ENCODE peak calls at places on chromosome 12, in five cellular contexts. E is T-helper 22 cell; R is stomach; H is stimulated activated CD8-positive, alpha-beta memory T cell treated with anti-CD3 and anti-CD28 coated beads, Interleukin-15, amount 100 ng/mL, for 24 hours; U is skeletal muscle cell. I is an unnamed sample.

GRCh38 chr12:13835657-13836056 is 145.7 kb downstream of the GRIN2B start:
- DNase-seq in E (no peak), R (no peak), H (no peak), U (no peak), I (no peak)

GRCh38 chr12:102171951-102172350 is 25.7 kb downstream of the PMCH start:
- DNase-seq in E (no peak), R (no peak), H (no peak), U (no peak), I (no peak)

GRCh38 chr12:94202245-94203180 is 54.1 kb downstream of the PLXNC1 start:
- DNase-seq in E (no peak), R (no peak), H (no peak), U (no peak), I (no peak)

GRCh38 chr12:1398673-1399072 is 195.7 kb downstream of the FBXL14 start:
- DNase-seq in E (no peak), R (no peak), H (no peak), U (no peak), I (no peak)

GRCh38 chr12:93237235-93237915 is 140.3 kb upstream of the NUDT4 start:
- DNase-seq in E (no peak), R (no peak), H (no peak), U (peak; percentile 75), I (no peak)

GRCh38 chr12:57832966-57833365 is 13.6 kb downstream of the CTDSP2 start:
- DNase-seq in E (no peak), R (no peak), H (no peak), U (no peak), I (no peak)

GRCh38 chr12:26036877-26037276 is 78.4 kb downstream of the RASSF8 start:
- DNase-seq in E (no peak), R (no peak), H (no peak), U (no peak), I (no peak)

GRCh38 chr12:117847371-117847770 is 121.4 kb downstream of the KSR2 start:
- DNase-seq in E (no peak), R (no peak), H (no peak), U (no peak), I (no peak)

GRCh38 chr12:793037-793436 is 40.7 kb downstream of the WNK1 start:
- DNase-seq in E (no peak), R (no peak), H (no peak), U (no peak), I (no peak)

GRCh38 chr12:13229504-13229903 is 33.0 kb downstream of the EMP1 start:
- DNase-seq in E (no peak), R (no peak), H (no peak), U (no peak), I (no peak)

GRCh38 chr12:124517260-124518050 is 50.0 kb downstream of the NCOR2 start:
- DNase-seq in E (no peak), R (peak; percentile 92), H (no peak), U (no peak), I (no peak)

GRCh38 chr12:28172434-28173030 is 17.7 kb upstream of the CCDC91 start:
- DNase-seq in E (no peak), R (peak; percentile 31), H (no peak), U (peak; percentile 28), I (no peak)

GRCh38 chr12:105226219-105226618 is 9.8 kb downstream of the APPL2 start:
- DNase-seq in E (no peak), R (peak; percentile 63), H (no peak), U (peak; percentile 83), I (no peak)

GRCh38 chr12:51281202-51281924 is 11.1 kb upstream of the SMAGP start:
- DNase-seq in E (no peak), R (no peak), H (no peak), U (no peak), I (no peak)

GRCh38 chr12:53299454-53300180 is at the start of gene MYG1:
- DNase-seq in E (peak; percentile 81), R (peak; percentile 89), H (peak; percentile 71), U (peak; percentile 53), I (peak; percentile 68)

GRCh38 chr12:16670456-16671050 is 64.6 kb upstream of the LMO3 start:
- DNase-seq in E (no peak), R (no peak), H (no peak), U (peak; percentile 10), I (no peak)

GRCh38 chr12:93883436-93884154 is 206.4 kb downstream of the CRADD start:
- DNase-seq in E (no peak), R (no peak), H (no peak), U (peak; percentile 69), I (no peak)

GRCh38 chr12:6228535-6229223 is 28.5 kb downstream of the CD9 start:
- DNase-seq in E (no peak), R (no peak), H (no peak), U (no peak), I (no peak)

GRCh38 chr12:30896461-30896860 is 30.1 kb upstream of the TSPAN11 start:
- DNase-seq in E (no peak), R (no peak), H (no peak), U (no peak), I (no peak)

GRCh38 chr12:132275110-132275531 is 54.3 kb downstream of the GALNT9 start:
- DNase-seq in E (no peak), R (peak; percentile 28), H (no peak), U (no peak), I (no peak)

GRCh38 chr12:53995311-53996187 is 4.4 kb upstream of the HOXC9 start:
- DNase-seq in E (no peak), R (peak; percentile 40), H (no peak), U (no peak), I (no peak)

GRCh38 chr12:58588771-58589170 is 331.5 kb downstream of the LRIG3 start:
- DNase-seq in E (no peak), R (no peak), H (no peak), U (peak; percentile 54), I (no peak)

GRCh38 chr12:105359840-105360239 is 29.3 kb downstream of the C12orf75 start:
- DNase-seq in E (no peak), R (no peak), H (no peak), U (no peak), I (no peak)

GRCh38 chr12:55966408-55967281 is at the start of gene CDK2:
- DNase-seq in E (peak; percentile 79), R (peak; percentile 97), H (peak; percentile 88), U (peak; percentile 14), I (peak; percentile 67)

GRCh38 chr12:53532524-53533445 is 25.5 kb upstream of the NPFF start:
- DNase-seq in E (no peak), R (no peak), H (no peak), U (no peak), I (no peak)

GRCh38 chr12:48775991-48776649 is 12.8 kb downstream of the ADCY6 start:
- DNase-seq in E (no peak), R (no peak), H (no peak), U (no peak), I (no peak)

GRCh38 chr12:85644508-85644907 is 191.7 kb downstream of the RASSF9 start:
- DNase-seq in E (no peak), R (no peak), H (no peak), U (no peak), I (no peak)

GRCh38 chr12:113059071-113059595 is 2.6 kb downstream of the DTX1 start:
- DNase-seq in E (no peak), R (no peak), H (no peak), U (no peak), I (no peak)

GRCh38 chr12:22361785-22362184 is 27.3 kb upstream of the ST8SIA1 start:
- DNase-seq in E (no peak), R (no peak), H (no peak), U (no peak), I (no peak)

GRCh38 chr12:56723889-56724659 is 1.0 kb downstream of the NACA start:
- DNase-seq in E (no peak), R (peak; percentile 34), H (no peak), U (peak; percentile 60), I (no peak)

GRCh38 chr12:93317227-93317626 is 60.5 kb upstream of the NUDT4 start:
- DNase-seq in E (no peak), R (no peak), H (no peak), U (no peak), I (no peak)

I was measured in T-helper 17 cell.